ENCODE peak calls at places on chromosome 16, in seven cellular contexts. T is Caco-2, S is astrocyte of the spinal cord, X is left ventricle myocardium inferior, E is uterus, Z is cardiac fibroblast, N is cardiac muscle cell. H is an unnamed sample.
A peak's percentile ranks its signal among the peaks of the same experiment; 100 is the strongest.

GRCh38 chr16:17364319-17365210 is 106.2 kb downstream of the XYLT1 start:
- DNase-seq in T (no peak), S (peak; percentile 92), X (no peak), E (peak; percentile 71), Z (peak; percentile 87), N (peak; percentile 92), H (no peak)

GRCh38 chr16:54374136-54374535 is 87.5 kb upstream of the IRX3 start:
- DNase-seq in T (no peak), S (no peak), X (no peak), E (no peak), Z (no peak), N (no peak), H (no peak)

GRCh38 chr16:20897897-20898296 is 2.3 kb downstream of the DCUN1D3 start:
- DNase-seq in T (no peak), S (no peak), X (no peak), E (no peak), Z (no peak), N (peak; percentile 30), H (no peak)

GRCh38 chr16:67865318-67865717 is 7.5 kb upstream of the EDC4 start:
- DNase-seq in T (peak; percentile 59), S (no peak), X (no peak), E (no peak), Z (peak; percentile 56), N (peak; percentile 57), H (no peak)

GRCh38 chr16:70610273-70611223 is 35.8 kb upstream of the IL34 start:
- DNase-seq in T (peak; percentile 10), S (no peak), X (no peak), E (no peak), Z (peak; percentile 39), N (peak; percentile 46), H (no peak)

GRCh38 chr16:76964464-76965154 is 226.4 kb upstream of the MON1B start:
- DNase-seq in T (no peak), S (no peak), X (no peak), E (no peak), Z (no peak), N (no peak), H (no peak)

GRCh38 chr16:5905935-5906334 is 808.3 kb upstream of the EEF2KMT start:
- DNase-seq in T (no peak), S (peak; percentile 73), X (no peak), E (no peak), Z (no peak), N (no peak), H (peak; percentile 10)

GRCh38 chr16:6081320-6081976 is 983.9 kb upstream of the EEF2KMT start:
- DNase-seq in T (no peak), S (peak; percentile 14), X (no peak), E (no peak), Z (no peak), N (no peak), H (no peak)

GRCh38 chr16:19166500-19166899 is 1.5 kb upstream of the SYT17 start:
- DNase-seq in T (no peak), S (no peak), X (no peak), E (no peak), Z (no peak), N (no peak), H (no peak)

GRCh38 chr16:31423801-31424200 is 4.4 kb downstream of the COX6A2 start:
- DNase-seq in T (no peak), S (no peak), X (no peak), E (no peak), Z (no peak), N (no peak), H (no peak)

GRCh38 chr16:15643453-15644305 is 725 bp upstream of the MARF1 start:
- DNase-seq in T (no peak), S (peak; percentile 79), X (no peak), E (peak; percentile 46), Z (peak; percentile 73), N (peak; percentile 73), H (no peak)

GRCh38 chr16:86398622-86399021 is 111.7 kb upstream of the FOXF1 start:
- DNase-seq in T (no peak), S (peak; percentile 22), X (no peak), E (no peak), Z (peak; percentile 31), N (peak; percentile 54), H (no peak)

GRCh38 chr16:19382084-19382801 is 35.4 kb upstream of the TMC5 start:
- DNase-seq in T (no peak), S (no peak), X (no peak), E (no peak), Z (no peak), N (no peak), H (no peak)

GRCh38 chr16:87235810-87236515 is 81.2 kb downstream of the C16orf95 start:
- DNase-seq in T (no peak), S (no peak), X (no peak), E (no peak), Z (no peak), N (no peak), H (no peak)

GRCh38 chr16:80899804-80900592 is 95.6 kb upstream of the CDYL2 start:
- DNase-seq in T (no peak), S (peak; percentile 94), X (peak; percentile 86), E (peak; percentile 63), Z (peak; percentile 99), N (peak; percentile 99), H (no peak)

GRCh38 chr16:19203374-19203966 is 35.4 kb downstream of the SYT17 start:
- DNase-seq in T (no peak), S (no peak), X (no peak), E (no peak), Z (no peak), N (no peak), H (no peak)

GRCh38 chr16:50538411-50539052 is 9.7 kb upstream of the NKD1 start:
- DNase-seq in T (no peak), S (no peak), X (no peak), E (no peak), Z (no peak), N (no peak), H (no peak)

GRCh38 chr16:74563828-74564263 is 43.1 kb downstream of the GLG1 start:
- DNase-seq in T (no peak), S (peak; percentile 28), X (no peak), E (no peak), Z (peak; percentile 33), N (peak; percentile 50), H (no peak)

DNA sequence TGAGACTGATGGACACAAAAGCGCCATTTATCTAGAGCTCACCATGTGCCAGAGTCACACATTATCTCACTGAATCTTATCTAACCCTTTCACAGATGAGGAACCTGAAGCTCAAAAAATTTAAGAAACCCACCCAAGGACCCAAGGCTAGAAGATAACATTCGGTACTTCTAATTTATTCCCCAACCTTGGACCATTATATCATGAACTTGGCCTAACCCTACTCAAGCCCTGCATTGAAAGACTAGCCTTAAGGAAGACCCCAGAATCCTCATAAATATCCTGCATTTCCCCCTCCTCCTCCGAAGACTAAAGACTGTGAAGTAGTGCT is 548 bp upstream of the DYNC1LI2 start:
- DNase-seq in T (no peak), S (no peak), X (no peak), E (no peak), Z (no peak), N (no peak), H (no peak)
- TF ChIP-seq CTCF in T (peak; percentile 12), S (no peak), X (no peak), E (no peak), Z (no peak), N (no peak), H (no peak)

GRCh38 chr16:55465077-55465896 is 13.7 kb upstream of the MMP2 start:
- DNase-seq in T (peak; percentile 86), S (peak; percentile 86), X (peak; percentile 85), E (peak; percentile 91), Z (peak; percentile 89), N (peak; percentile 89), H (peak; percentile 92)
- TF ChIP-seq CTCF in T (peak; percentile 100), S (peak; percentile 98), X (peak; percentile 100), E (peak; percentile 99), Z (peak; percentile 97), N (peak; percentile 99), H (peak; percentile 99)

DNA sequence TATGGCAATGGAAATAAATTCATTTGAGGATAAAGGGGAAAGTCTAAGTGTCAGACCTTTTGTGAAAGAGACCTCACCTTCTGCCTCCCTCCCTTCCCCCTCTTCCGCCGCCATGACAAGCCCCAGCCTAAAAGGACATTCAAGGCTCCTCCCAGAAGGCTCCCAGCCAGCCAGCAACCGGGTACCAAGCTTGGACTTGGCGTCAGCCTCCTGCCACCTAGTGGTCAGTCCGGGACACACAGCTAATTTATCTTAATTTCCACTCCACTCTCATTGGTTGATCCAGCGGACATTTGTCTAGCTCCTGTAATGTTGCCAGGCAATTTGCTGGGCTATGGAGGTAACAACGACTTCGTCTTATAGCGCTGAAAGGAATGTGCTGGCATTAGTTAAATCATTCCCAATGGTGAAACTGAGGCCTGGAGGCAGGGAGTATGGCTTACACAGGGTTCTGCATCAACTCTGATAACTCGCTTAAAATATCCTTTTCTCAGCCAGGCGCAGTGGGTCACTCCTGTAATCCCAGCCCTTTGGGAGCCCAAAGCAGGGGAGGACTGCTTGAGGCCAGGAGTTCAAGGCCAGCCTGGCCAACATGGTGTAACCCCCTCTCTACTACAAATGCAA is 19.3 kb upstream of the CLEC3A start:
- DNase-seq in T (peak; percentile 84), S (peak; percentile 90), X (peak; percentile 80), E (peak; percentile 84), Z (peak; percentile 84), N (peak; percentile 88), H (peak; percentile 84)
- TF ChIP-seq CTCF in T (peak; percentile 84), S (peak; percentile 84), X (peak; percentile 86), E (peak; percentile 82), Z (peak; percentile 81), N (peak; percentile 85), H (peak; percentile 83)

GRCh38 chr16:66127459-66128362 is 238.8 kb upstream of the CDH5 start:
- DNase-seq in T (no peak), S (no peak), X (no peak), E (peak; percentile 28), Z (peak; percentile 77), N (peak; percentile 70), H (no peak)
- TF ChIP-seq CTCF in T (no peak), S (no peak), X (peak; percentile 14), E (no peak), Z (no peak), N (peak; percentile 23), H (no peak)

GRCh38 chr16:58085584-58086251 is 43.5 kb downstream of the CFAP20 start:
- DNase-seq in T (no peak), S (no peak), X (no peak), E (no peak), Z (no peak), N (no peak), H (no peak)

GRCh38 chr16:58085171-58085570 is 44.0 kb downstream of the CFAP20 start:
- DNase-seq in T (no peak), S (no peak), X (no peak), E (no peak), Z (no peak), N (no peak), H (no peak)

GRCh38 chr16:58087209-58087913 is 41.8 kb downstream of the CFAP20 start:
- DNase-seq in T (no peak), S (no peak), X (no peak), E (no peak), Z (no peak), N (no peak), H (no peak)

GRCh38 chr16:58088116-58088515 is 41.1 kb downstream of the CFAP20 start:
- DNase-seq in T (no peak), S (no peak), X (no peak), E (no peak), Z (no peak), N (no peak), H (no peak)

GRCh38 chr16:58086381-58087208 is 42.6 kb downstream of the CFAP20 start:
- DNase-seq in T (no peak), S (no peak), X (no peak), E (no peak), Z (no peak), N (no peak), H (no peak)
- TF ChIP-seq CTCF in T (no peak), S (no peak), X (no peak), E (no peak), Z (no peak), N (no peak), H (no peak)